ENCODE peak calls at places on chromosome 9, in nine cellular contexts. I is ovary, O is A549, F is sigmoid colon, P is transverse colon, Q is K562, A is stomach, R is HepG2, C is H1. B is an unnamed sample.

GRCh38 chr9:129131300-129132145 is 20.3 kb downstream of the PTPA start:
- DNase-seq in I (peak; percentile 68), O (peak; percentile 93), F (peak; percentile 90), P (peak; percentile 84), Q (peak; percentile 84), A (peak; percentile 85), R (peak; percentile 43), C (peak; percentile 97), B (peak; percentile 63)

GRCh38 chr9:79470957-79471356 is 100.8 kb upstream of the TLE4 start:
- DNase-seq in I (no peak), O (no peak), F (no peak), P (no peak), Q (no peak), A (no peak), R (no peak), C (no peak), B (no peak)

GRCh38 chr9:128683340-128684064 is 5.5 kb upstream of the SET start:
- DNase-seq in I (peak; percentile 41), O (peak; percentile 56), F (no peak), P (peak; percentile 77), Q (peak; percentile 19), A (peak; percentile 72), R (no peak), C (peak; percentile 94), B (peak; percentile 32)

GRCh38 chr9:4301971-4302427 is 2.1 kb upstream of the GLIS3 start:
- DNase-seq in I (peak; percentile 53), O (peak; percentile 28), F (peak; percentile 68), P (peak; percentile 10), Q (no peak), A (no peak), R (no peak), C (no peak), B (no peak)

GRCh38 chr9:80926611-80927010 is 762.7 kb downstream of the TLE1 start:
- DNase-seq in I (no peak), O (no peak), F (no peak), P (no peak), Q (no peak), A (no peak), R (no peak), C (no peak), B (no peak)

GRCh38 chr9:122031806-122032205 is 61.3 kb downstream of the TTLL11 start:
- DNase-seq in I (no peak), O (peak; percentile 16), F (no peak), P (no peak), Q (no peak), A (no peak), R (no peak), C (no peak), B (no peak)

GRCh38 chr9:87826331-87826730 is 56.3 kb upstream of the SPATA31E1 start:
- DNase-seq in I (no peak), O (no peak), F (no peak), P (no peak), Q (no peak), A (no peak), R (no peak), C (no peak), B (no peak)

GRCh38 chr9:12718482-12719026 is 25.4 kb downstream of the TYRP1 start:
- DNase-seq in I (no peak), O (no peak), F (no peak), P (no peak), Q (no peak), A (no peak), R (no peak), C (peak; percentile 60), B (no peak)

GRCh38 chr9:127562841-127563523 is 49.1 kb upstream of the STXBP1 start:
- DNase-seq in I (peak; percentile 38), O (peak; percentile 71), F (no peak), P (no peak), Q (no peak), A (no peak), R (no peak), C (no peak), B (no peak)

GRCh38 chr9:89137548-89138462 is 40.8 kb downstream of the SHC3 start:
- DNase-seq in I (peak; percentile 14), O (peak; percentile 15), F (peak; percentile 92), P (peak; percentile 36), Q (no peak), A (no peak), R (no peak), C (no peak), B (peak; percentile 37)

GRCh38 chr9:118455781-118456180 is 751.6 kb downstream of the TLR4 start:
- DNase-seq in I (no peak), O (no peak), F (no peak), P (no peak), Q (no peak), A (no peak), R (no peak), C (no peak), B (no peak)
- TF ChIP-seq EP300 in I (no peak), O (no peak), F (no peak), P (no peak), Q (no peak), A (no peak), R (no peak), C (no peak), B (no peak)

DNA sequence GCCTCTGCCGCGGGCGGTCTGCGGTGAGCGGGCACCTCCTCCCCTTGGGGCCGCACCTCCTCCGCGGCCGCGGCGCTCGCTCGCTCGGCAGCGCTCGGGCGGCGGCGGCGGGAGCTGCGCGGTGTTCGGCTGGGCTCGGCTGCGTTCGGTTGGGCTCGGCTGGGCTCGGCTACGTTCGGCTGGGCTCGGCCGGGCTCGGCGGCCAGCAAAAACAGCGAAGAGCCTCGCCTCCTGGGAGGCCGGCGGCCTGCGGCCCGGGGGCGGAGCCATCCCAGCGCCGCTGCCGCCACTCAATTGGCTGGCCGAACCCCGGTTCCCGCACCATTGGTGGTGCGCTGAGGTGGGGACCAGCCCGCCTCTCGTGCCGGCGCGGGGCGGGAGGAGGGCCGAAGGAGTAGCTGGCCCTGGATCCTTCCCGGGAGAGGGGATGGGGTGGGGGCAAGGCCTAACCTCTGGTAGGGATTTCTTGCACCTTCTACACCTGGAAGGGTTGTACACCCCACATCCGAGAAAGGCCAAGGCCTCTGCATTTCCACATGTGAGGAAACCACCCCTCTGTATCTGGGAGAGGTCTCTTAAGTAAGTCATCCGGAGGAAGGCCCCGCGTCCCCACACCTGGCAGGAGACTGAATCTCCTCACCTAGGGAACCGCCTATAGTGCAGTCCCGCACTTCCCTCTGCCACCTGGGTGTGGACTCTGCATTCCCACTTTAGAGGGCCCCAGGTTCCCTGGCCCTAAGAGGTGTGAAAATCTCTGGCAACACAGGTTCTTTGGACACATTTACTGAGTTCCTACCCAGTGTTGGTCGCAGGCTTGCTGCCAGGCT is at the start of gene ENHO:
- DNase-seq in I (peak; percentile 81), O (peak; percentile 94), F (peak; percentile 93), P (peak; percentile 92), Q (peak; percentile 93), A (peak; percentile 90), R (peak; percentile 65), C (peak; percentile 99), B (peak; percentile 71)
- TF ChIP-seq POLR2A in I (no peak), O (peak; percentile 20), F (no peak), P (no peak), Q (no peak), A (no peak), R (no peak), C (peak; percentile 38), B (peak; percentile 46)

GRCh38 chr9:126052791-126053190 is 273.8 kb upstream of the MVB12B start:
- DNase-seq in I (no peak), O (no peak), F (peak; percentile 40), P (no peak), Q (no peak), A (no peak), R (no peak), C (no peak), B (no peak)

GRCh38 chr9:126051446-126052130 is 275.0 kb upstream of the MVB12B start:
- DNase-seq in I (no peak), O (no peak), F (peak; percentile 46), P (no peak), Q (no peak), A (no peak), R (no peak), C (no peak), B (no peak)

GRCh38 chr9:126055386-126055785 is 271.2 kb upstream of the MVB12B start:
- DNase-seq in I (no peak), O (no peak), F (peak; percentile 50), P (no peak), Q (no peak), A (no peak), R (no peak), C (no peak), B (no peak)

GRCh38 chr9:126056312-126057021 is 270.2 kb upstream of the MVB12B start:
- DNase-seq in I (no peak), O (no peak), F (peak; percentile 48), P (no peak), Q (no peak), A (no peak), R (no peak), C (no peak), B (no peak)

GRCh38 chr9:126053913-126054312 is 272.7 kb upstream of the MVB12B start:
- DNase-seq in I (no peak), O (no peak), F (peak; percentile 40), P (no peak), Q (no peak), A (no peak), R (no peak), C (no peak), B (no peak)
- H3K4me1 ChIP-seq in I (peaks cover 1% of the 10 kb centered on the region), O (no peaks in the 10 kb centered on the region), F (no peaks in the 10 kb centered on the region), P (peaks cover 4% of the 10 kb centered on the region), Q (peaks cover 3% of the 10 kb centered on the region), A (peaks cover 14% of the 10 kb centered on the region), R (no peaks in the 10 kb centered on the region), C (no peaks in the 10 kb centered on the region), B (no peaks in the 10 kb centered on the region)

GRCh38 chr9:14030350-14030823 is 283.6 kb downstream of the NFIB start:
- DNase-seq in I (peak; percentile 37), O (no peak), F (no peak), P (no peak), Q (no peak), A (no peak), R (no peak), C (no peak), B (no peak)

GRCh38 chr9:14027114-14027812 is 286.7 kb downstream of the NFIB start:
- DNase-seq in I (no peak), O (no peak), F (peak; percentile 75), P (peak; percentile 37), Q (no peak), A (peak; percentile 36), R (no peak), C (no peak), B (no peak)

GRCh38 chr9:14031015-14031414 is 282.9 kb downstream of the NFIB start:
- DNase-seq in I (peak; percentile 77), O (no peak), F (peak; percentile 68), P (no peak), Q (no peak), A (no peak), R (no peak), C (no peak), B (peak; percentile 29)

GRCh38 chr9:14031761-14032279 is 282.1 kb downstream of the NFIB start:
- DNase-seq in I (no peak), O (no peak), F (no peak), P (no peak), Q (no peak), A (no peak), R (no peak), C (no peak), B (no peak)

DNA sequence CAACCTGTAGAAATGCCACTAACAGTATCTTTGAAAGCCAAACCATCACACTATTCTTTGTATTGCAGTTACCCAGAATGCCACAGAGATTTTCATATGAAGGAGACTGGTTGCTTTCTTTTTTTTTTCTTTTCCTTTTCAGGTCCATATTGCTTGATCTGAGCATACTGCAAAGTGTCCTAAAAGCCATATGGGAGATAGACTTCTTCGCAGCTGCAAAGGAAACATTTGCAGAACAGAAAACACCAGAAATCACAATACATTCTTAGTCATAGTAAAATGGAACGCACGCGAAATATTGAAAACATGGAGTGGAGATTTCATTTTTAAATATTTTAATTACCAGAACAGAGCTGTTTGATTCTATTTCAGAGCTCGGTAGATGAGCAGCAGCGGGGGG is 284.1 kb downstream of the NFIB start:
- DNase-seq in I (no peak), O (no peak), F (no peak), P (no peak), Q (no peak), A (no peak), R (no peak), C (no peak), B (no peak)
- TF ChIP-seq EP300 in I (no peak), O (no peak), F (no peak), P (no peak), Q (no peak), A (no peak), R (no peak), C (no peak), B (no peak)